ENCODE peak calls at places on chromosomes 12 and 14, in six cellular contexts. V is cardiac fibroblast, U is tibial artery, J is GM23338, N is HFF-Myc, A is A549. Z is an unnamed sample.

GRCh38 chr12:47838286-47838931 is 18.7 kb upstream of the HDAC7 start:
- DNase-seq in J (peak; percentile 78), N (no peak), V (peak; percentile 60), U (peak; percentile 67), A (peak; percentile 56), Z (peak; percentile 68)

GRCh38 chr14:26719514-26719913 is 121.7 kb upstream of the NOVA1 start:
- DNase-seq in U (no peak), J (no peak), N (no peak), V (peak; percentile 77), A (peak; percentile 73), Z (peak; percentile 2)

GRCh38 chr12:120760349-120761245 is 35.0 kb downstream of the ACADS start:
- DNase-seq in U (no peak), A (no peak), V (no peak), J (no peak), N (no peak), Z (no peak)

GRCh38 chr12:77741974-77742517 is 88.6 kb upstream of the NAV3 start:
- DNase-seq in V (no peak), N (no peak), U (no peak), J (no peak), A (no peak), Z (no peak)

GRCh38 chr12:106953352-106954260 is 2.1 kb upstream of the TMEM263 start:
- DNase-seq in A (no peak), U (no peak), V (no peak), J (no peak), N (no peak), Z (no peak)

GRCh38 chr12:32248594-32249140 is 142.0 kb downstream of the BICD1 start:
- DNase-seq in N (peak; percentile 93), J (no peak), A (no peak), U (no peak), V (no peak), Z (no peak)

GRCh38 chr12:19978193-19978592 is 390.1 kb upstream of the PDE3A start:
- DNase-seq in V (peak; percentile 96), A (peak; percentile 40), N (peak; percentile 97), J (no peak), U (no peak), Z (no peak)

GRCh38 chr12:47894652-47895051 is 10.1 kb downstream of the VDR start:
- DNase-seq in V (no peak), N (no peak), U (no peak), J (no peak), A (no peak), Z (no peak)

GRCh38 chr14:70822706-70823185 is 13.4 kb upstream of the MAP3K9 start:
- DNase-seq in N (no peak), V (peak; percentile 23), U (no peak), A (peak; percentile 33), J (peak; percentile 96), Z (peak; percentile 58)

GRCh38 chr12:28851781-28852180 is 297.3 kb upstream of the FAR2 start:
- DNase-seq in V (no peak), U (no peak), A (no peak), J (no peak), N (no peak), Z (no peak)

GRCh38 chr14:65847065-65847847 is 434.7 kb downstream of the FUT8 start:
- DNase-seq in A (no peak), V (no peak), J (no peak), U (no peak), N (no peak), Z (no peak)

GRCh38 chr12:24776856-24777255 is 172.0 kb downstream of the BCAT1 start:
- DNase-seq in U (no peak), A (no peak), V (peak; percentile 49), J (no peak), N (no peak), Z (no peak)

GRCh38 chr12:100141666-100141997 is 1.0 kb downstream of the BLTP3B start:
- DNase-seq in A (peak; percentile 77), N (peak; percentile 21), V (peak; percentile 93), J (no peak), U (no peak), Z (no peak)

DNA sequence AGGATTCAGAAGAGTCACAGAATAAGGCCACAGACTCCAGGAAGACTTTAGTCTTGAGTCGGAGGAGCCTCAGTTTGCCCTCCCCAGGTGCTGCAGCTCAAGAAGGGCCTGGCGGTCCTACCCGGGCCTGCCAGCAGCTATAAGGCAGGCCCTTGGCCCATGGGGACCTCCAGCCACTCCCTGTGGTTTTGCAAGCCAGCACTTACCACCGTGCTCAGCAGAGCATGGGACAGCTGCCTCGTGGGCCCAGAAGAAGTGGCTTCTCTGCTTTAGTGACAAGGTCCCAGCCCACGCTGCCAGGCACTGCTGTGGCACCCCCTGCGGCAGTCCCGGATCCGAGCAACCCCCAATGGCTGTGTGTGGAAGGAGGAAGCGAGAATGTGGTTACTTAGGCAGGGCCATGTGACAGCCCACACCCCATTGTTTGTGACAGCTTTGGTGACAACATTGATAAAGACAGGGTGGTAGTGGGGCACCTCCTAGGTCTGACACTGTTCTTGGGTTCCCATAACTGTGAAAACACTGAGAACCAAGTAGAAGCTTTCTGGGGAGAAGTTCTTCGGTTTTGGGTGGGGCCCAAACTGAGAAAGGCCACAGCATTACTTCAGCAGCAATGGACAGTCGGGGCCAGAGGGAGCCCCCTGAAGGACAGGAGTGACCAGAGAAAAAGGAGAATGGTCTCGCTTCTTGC is at the start of gene SELPLG:
- DNase-seq in U (peak; percentile 80), J (no peak), V (no peak), A (no peak), N (no peak), Z (no peak)
- H3K4me3 ChIP-seq in U (peak within 1 kb of the TSS; percentile 14), J (no peak within 1 kb of the TSS), V (no peak within 1 kb of the TSS), A (no peak within 1 kb of the TSS), N (no peak within 1 kb of the TSS), Z (no peak within 1 kb of the TSS)

DNA sequence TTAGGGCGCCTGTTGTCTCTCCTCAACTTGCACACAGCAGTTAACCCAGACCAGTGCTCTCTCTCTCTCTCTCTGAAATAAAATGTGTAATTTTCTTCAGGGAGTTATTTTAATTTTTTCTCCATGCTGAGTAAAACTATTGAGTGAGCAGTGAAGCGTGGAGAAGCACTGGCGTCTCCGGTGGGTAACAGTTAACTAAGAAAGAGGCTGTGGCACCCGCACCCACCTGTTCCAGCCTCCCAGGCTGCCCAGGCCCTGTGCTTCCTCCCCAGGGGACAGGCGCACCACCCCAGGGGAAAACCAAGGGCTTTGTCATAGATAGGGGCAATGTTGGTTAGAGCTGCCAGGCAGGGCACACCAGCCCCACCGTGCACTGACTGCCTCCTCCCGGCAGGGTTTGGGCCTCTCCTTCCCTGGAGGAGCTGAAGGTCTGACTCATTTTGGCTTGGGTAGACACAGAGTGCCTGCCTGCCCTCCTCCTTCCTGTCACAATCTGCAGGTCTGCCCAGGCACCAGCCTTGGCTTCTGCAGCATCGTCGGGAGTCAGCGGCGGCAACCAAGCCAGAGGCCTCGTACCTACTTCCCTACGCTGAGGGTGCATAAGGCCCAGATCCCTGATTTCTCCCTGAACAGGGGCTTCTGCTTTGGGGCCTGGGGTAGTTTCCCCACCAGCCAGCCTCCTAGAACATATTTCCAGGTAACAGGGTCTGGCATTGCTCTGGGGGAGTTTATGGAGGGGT is 3.9 kb downstream of the HOXC5 start:
- DNase-seq in J (peak; percentile 38), N (no peak), V (no peak), U (peak; percentile 83), A (peak; percentile 57), Z (no peak)
- TF ChIP-seq CTCF in J (no peak), N (no peak), V (no peak), U (peak; percentile 71), A (no peak), Z (no peak)

GRCh38 chr12:105382771-105383632 is 52.5 kb downstream of the C12orf75 start:
- DNase-seq in A (peak; percentile 72), N (peak; percentile 65), J (peak; percentile 84), U (no peak), V (peak; percentile 85), Z (no peak)
- H3K4me3 ChIP-seq in A (peak overlapping the region; percentile 21), N (peak overlapping the region; percentile 32), J (peak overlapping the region; percentile 13), U (peak overlapping the region; percentile 22), V (peak overlapping the region; percentile 43), Z (no peak overlapping the region)

GRCh38 chr12:4562034-4562657 is at the start of gene DYRK4:
- DNase-seq in N (peak; percentile 38), A (no peak), U (peak; percentile 80), J (peak; percentile 98), V (peak; percentile 80), Z (peak; percentile 94)
- TF ChIP-seq CTCF in N (no peak), A (no peak), U (no peak), J (no peak), V (no peak), Z (no peak)

GRCh38 chr14:33800735-33801163 is 150.1 kb downstream of the EGLN3 start:
- DNase-seq in N (no peak), U (no peak), J (peak; percentile 33), V (no peak), A (no peak), Z (no peak)
- H3K4me3 ChIP-seq in N (no peak overlapping the region), U (no peak overlapping the region), J (no peak overlapping the region), V (no peak overlapping the region), A (no peak overlapping the region), Z (no peak overlapping the region)

GRCh38 chr12:55816876-55817351 is 610 bp downstream of the SARNP start:
- DNase-seq in J (peak; percentile 40), A (no peak), U (no peak), N (no peak), V (no peak), Z (no peak)
- TF ChIP-seq CTCF in J (no peak), A (no peak), U (no peak), N (no peak), V (no peak), Z (no peak)

Z was measured in Caco-2.